ENCODE peak calls at places on chromosomes 5 and 9, in six cellular contexts. One of them, this sample, is unnamed.

GRCh38 chr5:168679515-168679920 is 100.3 kb upstream of the PANK3 start:
- DNase-seq in AG04450: peak
- DNase-seq in brain microvascular endothelial cell: peak
- DNase-seq in pancreas: no peak
- DNase-seq in astrocyte: peak
- DNase-seq in psoas muscle: peak
- DNase-seq in this sample: peak

GRCh38 chr9:79759460-79759859 is 187.7 kb downstream of the TLE4 start:
- DNase-seq in pancreas: no peak
- DNase-seq in astrocyte: no peak
- DNase-seq in brain microvascular endothelial cell: no peak
- DNase-seq in AG04450: no peak
- DNase-seq in psoas muscle: no peak
- DNase-seq in this sample: no peak

GRCh38 chr9:111102793-111103474 is 64.7 kb upstream of the LPAR1 start:
- DNase-seq in brain microvascular endothelial cell: no peak
- DNase-seq in astrocyte: no peak
- DNase-seq in pancreas: no peak
- DNase-seq in psoas muscle: no peak
- DNase-seq in AG04450: no peak
- DNase-seq in this sample: no peak

GRCh38 chr5:134455466-134455865 is 43.8 kb upstream of the CDKN2AIPNL start:
- DNase-seq in astrocyte: no peak
- DNase-seq in brain microvascular endothelial cell: no peak
- DNase-seq in AG04450: no peak
- DNase-seq in pancreas: no peak
- DNase-seq in psoas muscle: no peak
- DNase-seq in this sample: no peak

GRCh38 chr9:99075246-99075912 is 29.5 kb upstream of the TGFBR1 start:
- DNase-seq in psoas muscle: no peak
- DNase-seq in AG04450: no peak
- DNase-seq in brain microvascular endothelial cell: peak
- DNase-seq in astrocyte: no peak
- DNase-seq in pancreas: no peak
- DNase-seq in this sample: no peak

GRCh38 chr9:71079451-71079850 is 42.0 kb downstream of the TRPM3 start:
- DNase-seq in pancreas: no peak
- DNase-seq in brain microvascular endothelial cell: no peak
- DNase-seq in AG04450: no peak
- DNase-seq in astrocyte: peak
- DNase-seq in psoas muscle: no peak
- DNase-seq in this sample: no peak

GRCh38 chr5:103510851-103511553 is 51.6 kb downstream of the NUDT12 start:
- DNase-seq in pancreas: no peak
- DNase-seq in AG04450: no peak
- DNase-seq in astrocyte: no peak
- DNase-seq in psoas muscle: no peak
- DNase-seq in brain microvascular endothelial cell: peak
- DNase-seq in this sample: no peak

GRCh38 chr9:22134390-22134789 is 125.3 kb upstream of the CDKN2B start:
- DNase-seq in AG04450: no peak
- DNase-seq in brain microvascular endothelial cell: no peak
- DNase-seq in astrocyte: no peak
- DNase-seq in pancreas: no peak
- DNase-seq in psoas muscle: no peak
- DNase-seq in this sample: no peak

GRCh38 chr5:91266184-91266705 is 116.9 kb downstream of the ARRDC3 start:
- DNase-seq in psoas muscle: no peak
- DNase-seq in AG04450: no peak
- DNase-seq in pancreas: no peak
- DNase-seq in astrocyte: peak
- DNase-seq in brain microvascular endothelial cell: peak
- DNase-seq in this sample: no peak
- TF ChIP-seq CTCF in psoas muscle: peak
- TF ChIP-seq CTCF in AG04450: peak
- TF ChIP-seq CTCF in pancreas: no peak
- TF ChIP-seq CTCF in astrocyte: peak
- TF ChIP-seq CTCF in brain microvascular endothelial cell: no peak
- TF ChIP-seq CTCF in this sample: no peak

DNA sequence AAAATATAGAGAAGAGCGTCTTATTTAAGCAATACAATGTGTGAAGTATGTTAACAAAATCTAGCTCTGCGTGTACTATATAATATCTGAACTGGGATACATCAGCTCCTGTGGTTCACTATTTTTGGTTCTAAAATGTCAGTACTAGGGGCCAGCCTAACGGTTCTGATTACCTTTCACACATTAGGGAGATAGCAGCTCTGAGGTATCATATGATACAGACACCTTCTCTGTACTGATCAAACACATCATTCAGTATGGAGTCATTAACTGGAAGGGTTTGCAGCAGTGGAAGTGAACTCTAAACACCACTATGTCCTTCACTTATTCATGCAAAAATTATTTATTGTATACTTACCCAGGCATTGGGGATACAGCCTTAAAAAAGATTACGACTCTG is 2.1 kb upstream of the LNPEP start:
- DNase-seq in brain microvascular endothelial cell: no peak
- DNase-seq in pancreas: no peak
- DNase-seq in astrocyte: no peak
- DNase-seq in AG04450: no peak
- DNase-seq in psoas muscle: no peak
- DNase-seq in this sample: no peak
- H3K4me3 ChIP-seq in brain microvascular endothelial cell: no peak
- H3K4me3 ChIP-seq in pancreas: no peak
- H3K4me3 ChIP-seq in astrocyte: peak
- H3K4me3 ChIP-seq in AG04450: peak
- H3K4me3 ChIP-seq in psoas muscle: peak
- H3K4me3 ChIP-seq in this sample: peak

DNA sequence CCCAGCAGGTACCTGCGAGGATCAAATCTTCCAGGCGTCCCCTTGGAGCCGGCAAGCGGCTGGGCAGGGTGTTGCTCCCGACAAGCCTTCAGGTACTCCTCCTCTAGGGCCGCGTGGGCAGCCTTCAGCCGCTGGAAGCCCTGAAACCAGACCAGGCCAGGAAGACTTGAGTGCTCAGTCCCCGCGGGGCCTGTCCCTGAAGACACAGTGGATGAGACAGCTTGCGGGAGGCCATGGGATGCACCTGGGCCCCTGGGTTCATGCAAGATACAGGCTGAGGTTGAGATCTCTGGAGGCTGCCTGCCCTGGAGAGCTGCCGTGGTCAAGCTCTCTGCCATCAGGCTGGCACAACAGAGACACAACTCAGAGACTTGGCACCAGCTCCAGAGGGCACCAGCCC is 25.4 kb downstream of the AKNA start:
- DNase-seq in brain microvascular endothelial cell: no peak
- DNase-seq in astrocyte: no peak
- DNase-seq in psoas muscle: no peak
- DNase-seq in AG04450: no peak
- DNase-seq in pancreas: no peak
- DNase-seq in this sample: no peak
- H3K27ac ChIP-seq in brain microvascular endothelial cell: no peak
- H3K27ac ChIP-seq in astrocyte: no peak
- H3K27ac ChIP-seq in psoas muscle: no peak
- H3K27ac ChIP-seq in AG04450: no peak
- H3K27ac ChIP-seq in pancreas: no peak
- H3K27ac ChIP-seq in this sample: no peak

GRCh38 chr9:104936291-104936690 is 8.3 kb upstream of the ABCA1 start:
- DNase-seq in brain microvascular endothelial cell: no peak
- DNase-seq in pancreas: no peak
- DNase-seq in AG04450: no peak
- DNase-seq in astrocyte: no peak
- DNase-seq in psoas muscle: no peak
- DNase-seq in this sample: no peak
- TF ChIP-seq CTCF in brain microvascular endothelial cell: no peak
- TF ChIP-seq CTCF in pancreas: no peak
- TF ChIP-seq CTCF in AG04450: no peak
- TF ChIP-seq CTCF in astrocyte: no peak
- TF ChIP-seq CTCF in psoas muscle: no peak
- TF ChIP-seq CTCF in this sample: no peak

DNA sequence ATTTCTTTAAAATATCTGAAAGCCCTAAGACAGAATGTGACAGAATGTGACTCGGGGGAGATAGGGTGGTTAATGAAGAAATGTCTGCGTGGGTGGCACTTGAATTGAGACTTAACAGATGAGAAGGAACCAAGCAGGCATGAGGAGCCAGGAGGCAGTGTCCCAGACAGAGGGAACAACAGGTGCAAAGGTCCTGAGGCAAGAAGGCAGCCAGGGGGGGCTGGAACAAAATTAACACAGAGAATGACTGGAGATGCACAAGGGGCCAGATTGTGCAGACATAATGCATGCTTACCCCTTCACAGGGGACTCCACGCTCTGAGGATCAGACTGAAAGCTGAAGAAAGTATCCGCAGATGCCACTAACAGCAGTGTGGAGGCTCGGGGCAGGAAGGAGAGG is 1.7 kb downstream of the LMAN2 start:
- DNase-seq in psoas muscle: no peak
- DNase-seq in astrocyte: no peak
- DNase-seq in pancreas: peak
- DNase-seq in AG04450: no peak
- DNase-seq in brain microvascular endothelial cell: no peak
- DNase-seq in this sample: no peak
- H3K4me3 ChIP-seq in psoas muscle: peak
- H3K4me3 ChIP-seq in astrocyte: no peak
- H3K4me3 ChIP-seq in pancreas: peak
- H3K4me3 ChIP-seq in AG04450: peak
- H3K4me3 ChIP-seq in brain microvascular endothelial cell: no peak
- H3K4me3 ChIP-seq in this sample: peak

GRCh38 chr9:14340994-14341393 is 27.1 kb upstream of the NFIB start:
- DNase-seq in brain microvascular endothelial cell: no peak
- DNase-seq in astrocyte: no peak
- DNase-seq in psoas muscle: no peak
- DNase-seq in pancreas: no peak
- DNase-seq in AG04450: no peak
- DNase-seq in this sample: no peak
- H3K27ac ChIP-seq in brain microvascular endothelial cell: no peak
- H3K27ac ChIP-seq in astrocyte: no peak
- H3K27ac ChIP-seq in psoas muscle: no peak
- H3K27ac ChIP-seq in pancreas: no peak
- H3K27ac ChIP-seq in AG04450: no peak
- H3K27ac ChIP-seq in this sample: no peak

GRCh38 chr5:137921931-137922330 is 32.7 kb downstream of the PKD2L2 start:
- DNase-seq in psoas muscle: no peak
- DNase-seq in pancreas: no peak
- DNase-seq in astrocyte: peak
- DNase-seq in AG04450: no peak
- DNase-seq in brain microvascular endothelial cell: peak
- DNase-seq in this sample: no peak

DNA sequence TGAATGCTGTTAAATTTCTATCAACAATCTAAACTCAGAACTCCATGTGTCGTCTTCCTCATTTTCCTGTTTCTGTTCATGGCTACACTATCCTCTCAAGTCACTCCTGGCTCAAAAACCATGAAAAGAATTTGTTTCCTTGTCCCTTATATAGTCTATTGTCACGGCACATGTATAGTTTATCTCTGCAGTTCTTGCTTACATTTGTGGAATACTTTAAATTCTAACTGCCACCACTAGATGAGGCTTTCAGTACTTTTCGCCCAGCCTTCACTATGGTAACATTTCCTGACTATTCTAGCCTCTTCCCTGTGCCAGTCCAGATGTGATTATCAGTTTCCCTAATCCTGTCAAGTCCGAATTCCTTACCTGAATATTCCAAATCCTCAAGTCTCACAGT is 34.6 kb downstream of the PKD2L2 start:
- DNase-seq in psoas muscle: no peak
- DNase-seq in astrocyte: peak
- DNase-seq in AG04450: no peak
- DNase-seq in pancreas: no peak
- DNase-seq in brain microvascular endothelial cell: no peak
- DNase-seq in this sample: no peak
- TF ChIP-seq CTCF in psoas muscle: no peak
- TF ChIP-seq CTCF in astrocyte: peak
- TF ChIP-seq CTCF in AG04450: peak
- TF ChIP-seq CTCF in pancreas: no peak
- TF ChIP-seq CTCF in brain microvascular endothelial cell: peak
- TF ChIP-seq CTCF in this sample: peak

This sample was measured in dorsolateral prefrontal cortex.